ENCODE peak calls at places on chromosomes 11 and 22, in nine cellular contexts. X, M, J, U, Q, T, N, Z and E are unnamed samples. For H3K27me3, H3K9me3 and H3K4me1, the result is how much of the 10 kb centered on the place peaks cover.

GRCh38 chr11:35031869-35032268 is 107.1 kb upstream of the CD44 start:
- DNase-seq in X (no peak), M (no peak), J (no peak), U (no peak), Q (no peak), T (no peak), N (peak), Z (no peak), E (no peak)

GRCh38 chr11:21343204-21343603 is 673.8 kb downstream of the NELL1 start:
- DNase-seq in X (no peak), M (no peak), J (no peak), U (no peak), Q (no peak), T (no peak), N (no peak), Z (no peak), E (no peak)

GRCh38 chr22:44538071-44538470 is 40.0 kb upstream of the RTL6 start:
- DNase-seq in X (no peak), M (no peak), J (no peak), U (no peak), Q (no peak), T (no peak), N (peak), Z (no peak), E (no peak)

GRCh38 chr11:71490731-71491390 is 36.2 kb upstream of the KRTAP5-7 start:
- DNase-seq in X (no peak), M (no peak), J (no peak), U (no peak), Q (no peak), T (no peak), N (no peak), Z (no peak), E (no peak)

GRCh38 chr11:75265851-75266531 is 25.4 kb downstream of the TPBGL start:
- DNase-seq in X (no peak), M (peak), J (no peak), U (peak), Q (peak), T (no peak), N (peak), Z (no peak), E (no peak)

GRCh38 chr11:47510231-47510630 is 42.7 kb downstream of the CELF1 start:
- DNase-seq in X (no peak), M (no peak), J (no peak), U (no peak), Q (no peak), T (no peak), N (peak), Z (no peak), E (no peak)

GRCh38 chr11:112174789-112175595 is at the start of gene BCO2:
- DNase-seq in X (peak), M (peak), J (peak), U (peak), Q (peak), T (peak), N (peak), Z (no peak), E (peak)

GRCh38 chr11:65782816-65783228 is 2.0 kb upstream of the AP5B1 start:
- DNase-seq in X (no peak), M (no peak), J (no peak), U (no peak), Q (no peak), T (no peak), N (no peak), Z (no peak), E (no peak)

GRCh38 chr11:55966391-55966790 is 3.4 kb downstream of the OR10AG1 start:
- DNase-seq in X (no peak), M (no peak), J (no peak), U (no peak), Q (no peak), T (no peak), N (no peak), Z (no peak), E (no peak)

GRCh38 chr11:3052109-3052479 is 5.1 kb downstream of the CARS1 start:
- DNase-seq in X (no peak), M (no peak), J (no peak), U (no peak), Q (no peak), T (no peak), N (no peak), Z (no peak), E (peak)

GRCh38 chr11:11985016-11985715 is 23.3 kb downstream of the DKK3 start:
- DNase-seq in X (no peak), M (no peak), J (no peak), U (peak), Q (no peak), T (no peak), N (peak), Z (no peak), E (no peak)

GRCh38 chr11:9814108-9814507 is 150.2 kb downstream of the SWAP70 start:
- DNase-seq in X (no peak), M (no peak), J (no peak), U (no peak), Q (no peak), T (no peak), N (peak), Z (no peak), E (no peak)

GRCh38 chr11:794766-795637 is 3.1 kb downstream of the SLC25A22 start:
- DNase-seq in X (no peak), M (no peak), J (no peak), U (no peak), Q (peak), T (no peak), N (peak), Z (no peak), E (no peak)

GRCh38 chr11:63764712-63765631 is 3.6 kb downstream of the ZFTA start:
- DNase-seq in X (no peak), M (no peak), J (no peak), U (peak), Q (no peak), T (peak), N (no peak), Z (no peak), E (no peak)

GRCh38 chr11:19072464-19072863 is 11.9 kb upstream of the MRGPRX2 start:
- DNase-seq in X (no peak), M (no peak), J (no peak), U (no peak), Q (no peak), T (no peak), N (no peak), Z (no peak), E (no peak)

GRCh38 chr11:10302294-10302743 is 2.6 kb upstream of the ADM start:
- DNase-seq in X (no peak), M (no peak), J (no peak), U (no peak), Q (peak), T (peak), N (no peak), Z (no peak), E (no peak)

GRCh38 chr11:47446833-47447232 is 2.1 kb downstream of the RAPSN start:
- DNase-seq in X (no peak), M (no peak), J (no peak), U (no peak), Q (no peak), T (no peak), N (no peak), Z (no peak), E (no peak)

GRCh38 chr22:27670701-27671412 is 130.7 kb downstream of the MN1 start:
- DNase-seq in X (peak), M (peak), J (no peak), U (no peak), Q (peak), T (peak), N (peak), Z (no peak), E (peak)

GRCh38 chr11:37504925-37505324 is 906.9 kb upstream of the RAG2 start:
- DNase-seq in X (no peak), M (no peak), J (no peak), U (no peak), Q (no peak), T (no peak), N (peak), Z (no peak), E (no peak)
- H3K27me3 ChIP-seq in X (under half), M (under half), J (under half), U (under half), Q (under half), T (under half), N (under half), Z (under half), E (under half)

GRCh38 chr22:47595122-47595521 is 832.7 kb downstream of the TBC1D22A start:
- DNase-seq in X (peak), M (no peak), J (no peak), U (no peak), Q (no peak), T (no peak), N (no peak), Z (no peak), E (no peak)

GRCh38 chr22:47593911-47594311 is 831.5 kb downstream of the TBC1D22A start:
- DNase-seq in X (peak), M (no peak), J (no peak), U (no peak), Q (no peak), T (no peak), N (no peak), Z (no peak), E (no peak)

GRCh38 chr22:47592791-47593190 is 830.3 kb downstream of the TBC1D22A start:
- DNase-seq in X (no peak), M (no peak), J (no peak), U (no peak), Q (no peak), T (no peak), N (no peak), Z (no peak), E (no peak)

GRCh38 chr22:47591709-47592108 is 829.3 kb downstream of the TBC1D22A start:
- DNase-seq in X (no peak), M (no peak), J (no peak), U (peak), Q (no peak), T (no peak), N (no peak), Z (no peak), E (no peak)

GRCh38 chr22:47593291-47593690 is 830.8 kb downstream of the TBC1D22A start:
- DNase-seq in X (peak), M (no peak), J (no peak), U (no peak), Q (no peak), T (no peak), N (no peak), Z (no peak), E (no peak)
- H3K9me3 ChIP-seq in X (under half), M (under half), J (under half), U (under half), Q (under half), T (under half), N (under half), Z (under half), E (under half)

GRCh38 chr11:114153224-114153623 is 93.7 kb downstream of the ZBTB16 start:
- DNase-seq in X (no peak), M (no peak), J (no peak), U (peak), Q (no peak), T (no peak), N (no peak), Z (no peak), E (no peak)

GRCh38 chr11:114156131-114156581 is 96.6 kb downstream of the ZBTB16 start:
- DNase-seq in X (no peak), M (no peak), J (no peak), U (peak), Q (no peak), T (no peak), N (no peak), Z (no peak), E (no peak)

GRCh38 chr11:114156766-114157165 is 97.3 kb downstream of the ZBTB16 start:
- DNase-seq in X (no peak), M (no peak), J (no peak), U (no peak), Q (no peak), T (no peak), N (no peak), Z (no peak), E (no peak)

GRCh38 chr11:114154271-114155047 is 94.9 kb downstream of the ZBTB16 start:
- DNase-seq in X (no peak), M (no peak), J (peak), U (peak), Q (no peak), T (no peak), N (peak), Z (no peak), E (no peak)

GRCh38 chr11:114155116-114155515 is 95.6 kb downstream of the ZBTB16 start:
- DNase-seq in X (no peak), M (no peak), J (no peak), U (no peak), Q (no peak), T (no peak), N (no peak), Z (no peak), E (no peak)
- H3K4me1 ChIP-seq in X (under half), M (half or more), J (half or more), U (half or more), Q (half or more), T (under half), N (under half), Z (under half), E (under half)

DNA sequence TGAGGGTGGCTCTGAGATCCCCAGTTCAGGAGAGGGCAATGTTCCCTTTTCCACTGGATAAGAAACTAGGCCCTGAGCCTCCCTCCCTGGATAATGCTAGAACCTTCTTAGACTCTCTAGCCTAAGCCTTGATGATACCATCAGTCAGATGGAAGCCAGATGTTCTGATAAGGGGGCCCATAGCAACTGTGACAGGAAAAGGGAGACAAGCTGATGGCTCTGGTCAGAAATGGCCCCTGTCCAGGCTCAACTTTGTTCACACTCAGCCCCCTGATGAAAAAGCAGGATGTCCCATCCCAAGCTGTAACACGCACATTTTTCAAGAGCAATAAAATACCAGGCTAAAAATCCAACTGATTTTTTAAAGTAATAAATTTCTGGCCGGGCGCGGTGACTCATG is 7.2 kb upstream of the OAF start:
- DNase-seq in X (no peak), M (no peak), J (no peak), U (no peak), Q (no peak), T (no peak), N (no peak), Z (no peak), E (no peak)
- H3K27me3 ChIP-seq in X (under half), M (under half), J (under half), U (under half), Q (under half), T (half or more), N (under half), Z (under half), E (under half)

GRCh38 chr11:126415669-126416420 is 60.4 kb downstream of the ST3GAL4 start:
- DNase-seq in X (no peak), M (peak), J (peak), U (no peak), Q (no peak), T (no peak), N (no peak), Z (no peak), E (no peak)

GRCh38 chr11:126419801-126420729 is 64.6 kb downstream of the ST3GAL4 start:
- DNase-seq in X (no peak), M (no peak), J (no peak), U (no peak), Q (no peak), T (no peak), N (no peak), Z (no peak), E (no peak)

GRCh38 chr11:126415128-126415527 is 59.6 kb downstream of the ST3GAL4 start:
- DNase-seq in X (no peak), M (peak), J (peak), U (peak), Q (no peak), T (no peak), N (peak), Z (no peak), E (no peak)

GRCh38 chr11:126416542-126417090 is 61.1 kb downstream of the ST3GAL4 start:
- DNase-seq in X (no peak), M (peak), J (peak), U (peak), Q (peak), T (peak), N (peak), Z (peak), E (no peak)

DNA sequence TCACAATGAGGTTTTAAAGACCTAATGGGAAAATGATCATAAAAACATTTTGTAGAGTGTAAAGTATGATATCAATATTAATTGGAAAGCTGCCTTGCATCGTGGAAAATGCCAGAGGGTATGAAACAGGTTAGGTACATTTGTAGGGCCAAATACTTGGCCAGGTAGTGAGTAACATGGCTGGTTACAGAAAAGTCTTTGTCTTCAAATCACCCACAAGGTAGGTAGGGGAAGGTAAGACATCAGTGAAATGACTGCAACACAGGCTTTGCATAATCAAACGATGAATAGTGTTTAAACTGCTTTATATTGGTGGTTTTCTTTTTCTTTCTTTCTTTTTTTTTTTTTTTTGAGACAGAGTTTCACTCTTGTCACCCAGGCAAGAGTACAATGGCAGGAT is 62.0 kb downstream of the ST3GAL4 start:
- DNase-seq in X (no peak), M (no peak), J (no peak), U (no peak), Q (no peak), T (no peak), N (no peak), Z (no peak), E (no peak)
- H3K9me3 ChIP-seq in X (under half), M (under half), J (under half), U (under half), Q (under half), T (under half), N (under half), Z (under half), E (under half)

GRCh38 chr22:39448205-39449054 is 8.4 kb upstream of the MGAT3 start:
- DNase-seq in X (no peak), M (no peak), J (no peak), U (no peak), Q (no peak), T (no peak), N (no peak), Z (no peak), E (no peak)

GRCh38 chr22:39446239-39446721 is 10.5 kb upstream of the MGAT3 start:
- DNase-seq in X (no peak), M (no peak), J (no peak), U (no peak), Q (peak), T (peak), N (no peak), Z (no peak), E (no peak)

GRCh38 chr22:39450258-39450955 is 6.4 kb upstream of the MGAT3 start:
- DNase-seq in X (no peak), M (no peak), J (no peak), U (no peak), Q (no peak), T (no peak), N (no peak), Z (no peak), E (no peak)

GRCh38 chr22:39452740-39453040 is 4.1 kb upstream of the MGAT3 start:
- DNase-seq in X (no peak), M (no peak), J (no peak), U (no peak), Q (no peak), T (no peak), N (no peak), Z (no peak), E (no peak)

DNA sequence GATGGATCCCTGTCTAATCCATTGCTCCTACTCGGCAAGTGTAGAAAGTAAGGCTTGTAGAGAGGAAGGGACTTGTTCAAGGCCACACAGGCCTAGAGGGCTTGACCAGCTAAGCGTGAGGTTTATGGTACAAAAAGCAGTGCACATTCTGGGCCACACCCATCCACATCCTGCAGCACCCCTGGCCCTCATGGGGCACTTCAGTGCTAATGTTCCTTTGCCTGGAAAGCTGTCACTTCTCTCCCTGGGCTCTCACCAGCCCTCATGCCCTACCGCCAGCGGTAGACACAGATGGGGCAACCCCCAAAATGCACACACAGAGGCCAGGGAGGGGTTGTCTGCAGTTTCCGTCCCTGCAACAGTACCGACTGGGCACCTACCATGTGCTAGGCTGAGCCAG is 7.1 kb upstream of the MGAT3 start:
- DNase-seq in X (no peak), M (no peak), J (no peak), U (no peak), Q (peak), T (no peak), N (no peak), Z (no peak), E (no peak)
- H3K4me1 ChIP-seq in X (under half), M (under half), J (under half), U (under half), Q (half or more), T (under half), N (under half), Z (under half), E (under half)